ENCODE peak calls at places on chromosomes 4 and X, in four cellular contexts. E is HCEC 1CT; V is fibroblast of pulmonary artery; I is activated naive CD4-positive, alpha-beta T cell. Y is an unnamed sample.

GRCh38 chrX:149453030-149453429 is 52.1 kb downstream of the IDS start:
- DNase-seq in I (no peak), V (peak; percentile 51), E (peak; percentile 64), Y (peak; percentile 25)

GRCh38 chr4:76781698-76782595 is 116.0 kb downstream of the SOWAHB start:
- DNase-seq in I (no peak), E (peak; percentile 90), V (peak; percentile 88), Y (peak; percentile 98)

GRCh38 chrX:103148075-103148474 is 55.1 kb upstream of the NXF3 start:
- DNase-seq in I (no peak), V (no peak), E (no peak), Y (no peak)

GRCh38 chr4:112403072-112403945 is 106.1 kb downstream of the ALPK1 start:
- DNase-seq in I (no peak), V (peak; percentile 9), E (no peak), Y (no peak)

GRCh38 chr4:87108142-87108546 is 112.3 kb downstream of the KLHL8 start:
- DNase-seq in I (no peak), E (peak; percentile 59), V (peak; percentile 76), Y (peak; percentile 86)

GRCh38 chr4:3372933-3373465 is 68.8 kb upstream of the HGFAC start:
- DNase-seq in E (no peak), I (no peak), V (no peak), Y (no peak)

GRCh38 chr4:77043507-77044131 is 32.2 kb downstream of the CCNI start:
- DNase-seq in I (no peak), V (peak; percentile 46), E (no peak), Y (peak; percentile 60)

GRCh38 chr4:22030321-22030720 is 81.7 kb upstream of the KCNIP4 start:
- DNase-seq in I (no peak), E (no peak), V (no peak), Y (no peak)

GRCh38 chr4:183380901-183381300 is 58.7 kb upstream of the CLDN24 start:
- DNase-seq in V (no peak), I (no peak), E (no peak), Y (no peak)

GRCh38 chr4:144300616-144301015 is 160.1 kb upstream of the GYPA start:
- DNase-seq in V (no peak), I (no peak), E (no peak), Y (no peak)

GRCh38 chr4:71683309-71683708 is 100.6 kb downstream of the GC start:
- DNase-seq in E (no peak), V (peak; percentile 16), I (no peak), Y (no peak)

GRCh38 chr4:32909722-32910121 is 2189.6 kb downstream of the PCDH7 start:
- DNase-seq in E (no peak), I (no peak), V (no peak), Y (no peak)

GRCh38 chr4:3307891-3308575 is 15.2 kb downstream of the RGS12 start:
- DNase-seq in E (no peak), V (no peak), I (no peak), Y (no peak)

GRCh38 chrX:108642273-108642628 is 94.1 kb downstream of the IRS4 start:
- DNase-seq in E (no peak), I (no peak), V (no peak), Y (no peak)

GRCh38 chr4:183576701-183577100 is 71.8 kb downstream of the ING2 start:
- DNase-seq in V (no peak), I (no peak), E (no peak), Y (peak; percentile 33)

GRCh38 chr4:8874003-8874895 is 2.6 kb upstream of the HMX1 start:
- DNase-seq in E (no peak), V (no peak), I (no peak), Y (no peak)

GRCh38 chr4:1329408-1330371 is 17.3 kb upstream of the UVSSA start:
- DNase-seq in V (no peak), I (no peak), E (no peak), Y (no peak)

GRCh38 chrX:150968862-150969720 is 14.0 kb upstream of the HMGB3 start:
- DNase-seq in E (no peak), I (no peak), V (no peak), Y (no peak)